ENCODE peak calls at places on chromosomes 13 and 19, in nine cellular contexts. V is stimulated activated CD4-positive, alpha-beta T cell treated with anti-CD3 and anti-CD28 coated beads, Interleukin-15, amount 100 ng/mL, for 1 hour; S is mucosa of gallbladder; E is osteoblast; F is HTR-8/SVneo; U is activated naive CD4-positive, alpha-beta T cell; A is amniotic stem cell; I is activated CD8-positive, alpha-beta T cell treated with anti-CD3 and anti-CD28 coated beads, Interleukin-2, amount 10 ng/mL, durations not matched to agents 7 days and 5 days; G is Daoy. Y is an unnamed sample.

GRCh38 chr13:112067871-112068305 is 939 bp downstream of the SOX1 start:
- DNase-seq in V (no peak), S (no peak), E (peak), F (no peak), U (no peak), A (no peak), I (no peak), G (peak), Y (no peak)

GRCh38 chr13:21675095-21676007 is 4.5 kb downstream of the FGF9 start:
- DNase-seq in V (no peak), S (no peak), E (peak), F (no peak), U (no peak), A (no peak), I (peak), G (no peak), Y (peak)

GRCh38 chr19:55418185-55418584 is 10.6 kb upstream of the UBE2S start:
- DNase-seq in V (no peak), S (peak), E (peak), F (peak), U (no peak), A (peak), I (peak), G (peak), Y (peak)

GRCh38 chr19:37914908-37915307 is 7.9 kb downstream of the SIPA1L3 start:
- DNase-seq in V (no peak), S (no peak), E (no peak), F (no peak), U (no peak), A (no peak), I (peak), G (no peak), Y (no peak)

GRCh38 chr19:38250821-38251563 is 5.2 kb downstream of the PPP1R14A start:
- DNase-seq in V (no peak), S (no peak), E (peak), F (no peak), U (no peak), A (no peak), I (no peak), G (no peak), Y (peak)

GRCh38 chr13:72677431-72677830 is 50.0 kb downstream of the MZT1 start:
- DNase-seq in V (no peak), S (no peak), E (no peak), F (no peak), U (no peak), A (no peak), I (no peak), G (no peak), Y (no peak)

GRCh38 chr13:77565635-77566034 is 30.1 kb downstream of the SCEL start:
- DNase-seq in V (no peak), S (no peak), E (no peak), F (no peak), U (no peak), A (no peak), I (no peak), G (peak), Y (no peak)

GRCh38 chr19:41695745-41696144 is 7.7 kb upstream of the CEACAM7 start:
- DNase-seq in V (no peak), S (no peak), E (no peak), F (no peak), U (no peak), A (no peak), I (no peak), G (no peak), Y (no peak)

GRCh38 chr13:41148421-41149283 is 16.1 kb upstream of the KBTBD6 start:
- DNase-seq in V (no peak), S (no peak), E (no peak), F (no peak), U (no peak), A (no peak), I (no peak), G (no peak), Y (no peak)

GRCh38 chr13:29581666-29582065 is 13.8 kb downstream of the SLC7A1 start:
- DNase-seq in V (no peak), S (no peak), E (no peak), F (no peak), U (no peak), A (no peak), I (no peak), G (no peak), Y (no peak)

GRCh38 chr19:16206637-16207036 is 8.9 kb downstream of the AP1M1 start:
- DNase-seq in V (no peak), S (no peak), E (peak), F (no peak), U (no peak), A (no peak), I (no peak), G (no peak), Y (no peak)

GRCh38 chr13:99909836-99910619 is 61.5 kb downstream of the ZIC5 start:
- DNase-seq in V (no peak), S (no peak), E (no peak), F (no peak), U (no peak), A (no peak), I (no peak), G (no peak), Y (peak)

GRCh38 chr19:35292421-35292820 is 460 bp downstream of the MAG start:
- DNase-seq in V (no peak), S (no peak), E (peak), F (no peak), U (no peak), A (no peak), I (no peak), G (no peak), Y (no peak)

GRCh38 chr19:15114153-15114540 is 6.9 kb downstream of the SYDE1 start:
- DNase-seq in V (no peak), S (no peak), E (peak), F (no peak), U (no peak), A (no peak), I (no peak), G (peak), Y (no peak)

GRCh38 chr19:35587326-35587725 is 1.4 kb downstream of the PMIS2 start:
- DNase-seq in V (no peak), S (no peak), E (no peak), F (no peak), U (no peak), A (no peak), I (no peak), G (no peak), Y (no peak)

GRCh38 chr19:29568036-29568788 is 37.9 kb upstream of the POP4 start:
- DNase-seq in V (no peak), S (no peak), E (no peak), F (no peak), U (no peak), A (no peak), I (no peak), G (no peak), Y (no peak)

GRCh38 chr19:58434217-58434616 is 5.7 kb downstream of the ZNF132 start:
- DNase-seq in V (no peak), S (no peak), E (no peak), F (no peak), U (no peak), A (no peak), I (no peak), G (no peak), Y (no peak)

GRCh38 chr13:113671066-113672001 is 4.3 kb downstream of the GRK1 start:
- DNase-seq in V (no peak), S (no peak), E (peak), F (no peak), U (no peak), A (no peak), I (no peak), G (no peak), Y (peak)

GRCh38 chr19:30391052-30391451 is 18.9 kb downstream of the ZNF536 start:
- DNase-seq in V (no peak), S (no peak), E (no peak), F (no peak), U (no peak), A (no peak), I (no peak), G (no peak), Y (no peak)

GRCh38 chr13:67971291-67971690 is 741.2 kb upstream of the PCDH9 start:
- DNase-seq in V (no peak), S (no peak), E (no peak), F (no peak), U (no peak), A (no peak), I (no peak), G (no peak), Y (no peak)

GRCh38 chr13:50369646-50370045 is 354.4 kb downstream of the KCNRG start:
- DNase-seq in V (no peak), S (no peak), E (no peak), F (no peak), U (no peak), A (no peak), I (no peak), G (no peak), Y (no peak)

GRCh38 chr19:10593820-10594637 is 6.9 kb upstream of the AP1M2 start:
- DNase-seq in V (no peak), S (no peak), E (no peak), F (no peak), U (no peak), A (no peak), I (no peak), G (no peak), Y (peak)

GRCh38 chr13:94640676-94641075 is 39.0 kb downstream of the GPR180 start:
- DNase-seq in V (no peak), S (no peak), E (no peak), F (no peak), U (no peak), A (no peak), I (no peak), G (no peak), Y (no peak)

GRCh38 chr13:109718726-109719125 is 67.7 kb downstream of the IRS2 start:
- DNase-seq in V (no peak), S (no peak), E (no peak), F (no peak), U (no peak), A (no peak), I (no peak), G (no peak), Y (no peak)

GRCh38 chr13:30292325-30292724 is 15.0 kb downstream of the KATNAL1 start:
- DNase-seq in V (no peak), S (no peak), E (no peak), F (no peak), U (no peak), A (no peak), I (no peak), G (no peak), Y (no peak)

GRCh38 chr19:30498707-30499106 is 126.5 kb downstream of the ZNF536 start:
- DNase-seq in V (no peak), S (no peak), E (no peak), F (no peak), U (no peak), A (no peak), I (no peak), G (peak), Y (no peak)

GRCh38 chr19:3465552-3465951 is 14.8 kb downstream of the SMIM24 start:
- DNase-seq in V (no peak), S (no peak), E (peak), F (no peak), U (no peak), A (no peak), I (no peak), G (no peak), Y (no peak)

GRCh38 chr13:44092053-44092452 is 212.3 kb downstream of the LACC1 start:
- DNase-seq in V (no peak), S (no peak), E (no peak), F (no peak), U (no peak), A (no peak), I (no peak), G (no peak), Y (no peak)

GRCh38 chr13:34867590-34867989 is 74.5 kb upstream of the NBEA start:
- DNase-seq in V (no peak), S (no peak), E (no peak), F (no peak), U (no peak), A (peak), I (no peak), G (peak), Y (no peak)

GRCh38 chr19:5988520-5989387 is 10.8 kb upstream of the RANBP3 start:
- DNase-seq in V (no peak), S (no peak), E (peak), F (no peak), U (no peak), A (no peak), I (no peak), G (no peak), Y (no peak)

GRCh38 chr13:38398810-38399493 is 49.3 kb downstream of the UFM1 start:
- DNase-seq in V (no peak), S (no peak), E (peak), F (no peak), U (no peak), A (peak), I (no peak), G (no peak), Y (no peak)

GRCh38 chr13:82717249-82717648 is 1165.0 kb downstream of the SLITRK1 start:
- DNase-seq in V (no peak), S (no peak), E (no peak), F (no peak), U (no peak), A (no peak), I (no peak), G (no peak), Y (no peak)

GRCh38 chr19:50669319-50670101 is 20.3 kb downstream of the C19orf81 start:
- DNase-seq in V (no peak), S (no peak), E (peak), F (peak), U (no peak), A (no peak), I (peak), G (no peak), Y (peak)

GRCh38 chr19:869245-870177 is 10.0 kb downstream of the CFD start:
- DNase-seq in V (no peak), S (peak), E (peak), F (peak), U (no peak), A (peak), I (no peak), G (peak), Y (peak)